ENCODE peak calls at places on chromosome 14, in nine cellular contexts. One of them, this sample, is unnamed.

GRCh38 chr14:22664261-22664660 is 20.1 kb upstream of the OR6J1 start:
- DNase-seq in hepatocyte: peak; percentile 48
- DNase-seq in GM23338: no peak
- DNase-seq in HepG2: peak; percentile 58
- DNase-seq in DND-41: no peak
- DNase-seq in neural progenitor cell: no peak
- DNase-seq in HCT116: no peak
- DNase-seq in H1: no peak
- DNase-seq in astrocyte: no peak
- DNase-seq in this sample: no peak

GRCh38 chr14:90513151-90514014 is 116.6 kb downstream of the CALM1 start:
- DNase-seq in H1: no peak
- DNase-seq in DND-41: no peak
- DNase-seq in astrocyte: no peak
- DNase-seq in HepG2: peak; percentile 93
- DNase-seq in neural progenitor cell: peak; percentile 71
- DNase-seq in GM23338: peak; percentile 75
- DNase-seq in hepatocyte: peak; percentile 91
- DNase-seq in HCT116: no peak
- DNase-seq in this sample: peak; percentile 81

GRCh38 chr14:63928744-63929174 is 76.0 kb downstream of the SYNE2 start:
- DNase-seq in HCT116: no peak
- DNase-seq in neural progenitor cell: no peak
- DNase-seq in GM23338: no peak
- DNase-seq in hepatocyte: no peak
- DNase-seq in DND-41: no peak
- DNase-seq in astrocyte: peak; percentile 4
- DNase-seq in HepG2: no peak
- DNase-seq in H1: no peak
- DNase-seq in this sample: no peak

GRCh38 chr14:60090864-60091519 is 731 bp upstream of the PCNX4 start:
- DNase-seq in H1: no peak
- DNase-seq in hepatocyte: peak; percentile 61
- DNase-seq in GM23338: peak; percentile 32
- DNase-seq in HCT116: peak; percentile 37
- DNase-seq in astrocyte: peak; percentile 71
- DNase-seq in DND-41: peak; percentile 41
- DNase-seq in HepG2: no peak
- DNase-seq in neural progenitor cell: peak; percentile 49
- DNase-seq in this sample: peak; percentile 52

GRCh38 chr14:100072783-100073346 is 7.6 kb downstream of the EVL start:
- DNase-seq in neural progenitor cell: no peak
- DNase-seq in astrocyte: no peak
- DNase-seq in HepG2: no peak
- DNase-seq in HCT116: peak; percentile 13
- DNase-seq in GM23338: peak; percentile 24
- DNase-seq in hepatocyte: no peak
- DNase-seq in H1: no peak
- DNase-seq in DND-41: peak; percentile 74
- DNase-seq in this sample: peak; percentile 60

GRCh38 chr14:74525361-74525851 is 31.8 kb downstream of the ISCA2 start:
- DNase-seq in neural progenitor cell: no peak
- DNase-seq in GM23338: no peak
- DNase-seq in H1: no peak
- DNase-seq in DND-41: no peak
- DNase-seq in hepatocyte: no peak
- DNase-seq in HCT116: no peak
- DNase-seq in astrocyte: peak; percentile 35
- DNase-seq in HepG2: no peak
- DNase-seq in this sample: no peak

GRCh38 chr14:40629144-40629543 is 977.5 kb upstream of the LRFN5 start:
- DNase-seq in HCT116: no peak
- DNase-seq in H1: no peak
- DNase-seq in GM23338: no peak
- DNase-seq in hepatocyte: no peak
- DNase-seq in HepG2: no peak
- DNase-seq in astrocyte: no peak
- DNase-seq in neural progenitor cell: no peak
- DNase-seq in DND-41: no peak
- DNase-seq in this sample: no peak

GRCh38 chr14:99120147-99121026 is 151.6 kb downstream of the BCL11B start:
- DNase-seq in astrocyte: no peak
- DNase-seq in GM23338: no peak
- DNase-seq in hepatocyte: no peak
- DNase-seq in DND-41: no peak
- DNase-seq in HepG2: no peak
- DNase-seq in HCT116: no peak
- DNase-seq in H1: no peak
- DNase-seq in neural progenitor cell: no peak
- DNase-seq in this sample: no peak

GRCh38 chr14:77474763-77475162 is 16.9 kb downstream of the AHSA1 start:
- DNase-seq in HepG2: no peak
- DNase-seq in neural progenitor cell: no peak
- DNase-seq in H1: no peak
- DNase-seq in astrocyte: no peak
- DNase-seq in GM23338: no peak
- DNase-seq in HCT116: no peak
- DNase-seq in hepatocyte: no peak
- DNase-seq in DND-41: no peak
- DNase-seq in this sample: no peak

GRCh38 chr14:97331058-97331457 is 533.9 kb downstream of the VRK1 start:
- DNase-seq in DND-41: peak; percentile 22
- DNase-seq in hepatocyte: no peak
- DNase-seq in astrocyte: no peak
- DNase-seq in HCT116: no peak
- DNase-seq in H1: no peak
- DNase-seq in neural progenitor cell: no peak
- DNase-seq in GM23338: no peak
- DNase-seq in HepG2: no peak
- DNase-seq in this sample: no peak

GRCh38 chr14:24681056-24681455 is 47.1 kb upstream of the GZMB start:
- DNase-seq in GM23338: no peak
- DNase-seq in HepG2: no peak
- DNase-seq in HCT116: no peak
- DNase-seq in astrocyte: no peak
- DNase-seq in DND-41: no peak
- DNase-seq in hepatocyte: no peak
- DNase-seq in neural progenitor cell: no peak
- DNase-seq in H1: no peak
- DNase-seq in this sample: no peak

GRCh38 chr14:69312608-69313007 is 52.6 kb downstream of the GALNT16 start:
- DNase-seq in hepatocyte: no peak
- DNase-seq in astrocyte: no peak
- DNase-seq in GM23338: no peak
- DNase-seq in DND-41: no peak
- DNase-seq in HepG2: no peak
- DNase-seq in HCT116: no peak
- DNase-seq in H1: no peak
- DNase-seq in neural progenitor cell: no peak
- DNase-seq in this sample: no peak

GRCh38 chr14:56482306-56482705 is 97.3 kb upstream of the TMEM260 start:
- DNase-seq in hepatocyte: peak; percentile 22
- DNase-seq in H1: peak; percentile 15
- DNase-seq in neural progenitor cell: peak; percentile 76
- DNase-seq in GM23338: peak; percentile 86
- DNase-seq in HCT116: peak; percentile 28
- DNase-seq in DND-41: peak; percentile 46
- DNase-seq in HepG2: no peak
- DNase-seq in astrocyte: no peak
- DNase-seq in this sample: no peak

GRCh38 chr14:30162066-30162465 is 234.4 kb upstream of the PRKD1 start:
- DNase-seq in HCT116: no peak
- DNase-seq in astrocyte: peak; percentile 55
- DNase-seq in neural progenitor cell: no peak
- DNase-seq in HepG2: no peak
- DNase-seq in hepatocyte: no peak
- DNase-seq in H1: no peak
- DNase-seq in DND-41: no peak
- DNase-seq in GM23338: no peak
- DNase-seq in this sample: no peak

DNA sequence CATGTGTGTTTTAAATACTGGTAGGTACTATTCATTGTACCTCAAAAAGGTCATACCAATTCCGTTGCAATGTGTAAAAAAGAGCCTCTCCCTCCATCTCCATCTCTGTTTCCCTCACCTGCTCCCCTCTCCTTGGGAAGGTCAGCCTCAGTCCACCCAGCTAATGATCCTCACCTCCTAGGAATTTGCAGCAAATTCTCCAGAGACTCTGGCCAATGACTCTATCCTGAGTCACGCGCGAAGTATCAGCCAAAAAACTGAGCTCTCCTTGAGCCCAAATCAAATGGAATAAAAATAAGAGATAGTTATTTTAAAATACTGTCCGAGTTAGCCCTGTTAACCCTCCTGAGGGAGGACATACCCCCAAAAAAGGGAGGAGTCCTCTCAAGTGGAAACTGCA is 148.4 kb downstream of the DPF3 start:
- DNase-seq in hepatocyte: no peak
- DNase-seq in HCT116: no peak
- DNase-seq in DND-41: no peak
- DNase-seq in H1: no peak
- DNase-seq in neural progenitor cell: no peak
- DNase-seq in HepG2: no peak
- DNase-seq in GM23338: no peak
- DNase-seq in astrocyte: peak; percentile 86
- DNase-seq in this sample: peak; percentile 79
- H2AFZ ChIP-seq in hepatocyte: no peak overlapping the region
- H2AFZ ChIP-seq in HCT116: no peak overlapping the region
- H2AFZ ChIP-seq in DND-41: no peak overlapping the region
- H2AFZ ChIP-seq in H1: no peak overlapping the region
- H2AFZ ChIP-seq in neural progenitor cell: no peak overlapping the region
- H2AFZ ChIP-seq in HepG2: no peak overlapping the region
- H2AFZ ChIP-seq in GM23338: no peak overlapping the region
- H2AFZ ChIP-seq in astrocyte: no peak overlapping the region
- H2AFZ ChIP-seq in this sample: no peak overlapping the region

DNA sequence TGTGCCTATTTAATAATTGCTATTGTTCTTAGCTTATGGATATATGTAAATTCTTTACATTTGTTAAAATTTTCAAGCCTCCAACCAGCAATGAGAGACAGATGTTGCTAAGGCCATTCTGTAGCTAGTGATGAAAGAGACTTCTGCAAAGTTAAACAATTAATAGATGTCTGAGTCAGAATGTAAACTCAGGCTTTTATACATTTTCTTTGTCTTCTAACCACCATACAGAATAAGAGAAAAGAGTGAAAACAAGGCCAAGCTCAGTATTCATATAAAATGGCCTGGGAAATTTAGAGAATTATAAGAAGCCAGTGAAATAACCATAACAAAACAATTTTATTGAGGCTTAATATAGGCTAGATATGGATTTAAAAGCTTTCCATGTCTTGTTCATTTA is 1102.3 kb upstream of the SEL1L start:
- DNase-seq in hepatocyte: no peak
- DNase-seq in H1: no peak
- DNase-seq in astrocyte: no peak
- DNase-seq in HCT116: no peak
- DNase-seq in HepG2: no peak
- DNase-seq in neural progenitor cell: no peak
- DNase-seq in GM23338: no peak
- DNase-seq in DND-41: no peak
- DNase-seq in this sample: no peak
- H3K27ac ChIP-seq in hepatocyte: no peak overlapping the region
- H3K27ac ChIP-seq in H1: no peak overlapping the region
- H3K27ac ChIP-seq in astrocyte: no peak overlapping the region
- H3K27ac ChIP-seq in HCT116: no peak overlapping the region
- H3K27ac ChIP-seq in HepG2: no peak overlapping the region
- H3K27ac ChIP-seq in neural progenitor cell: no peak overlapping the region
- H3K27ac ChIP-seq in GM23338: no peak overlapping the region
- H3K27ac ChIP-seq in DND-41: no peak overlapping the region
- H3K27ac ChIP-seq in this sample: no peak overlapping the region

GRCh38 chr14:104752735-104753527 is at the start of gene SIVA1:
- DNase-seq in H1: peak; percentile 95
- DNase-seq in HepG2: peak; percentile 97
- DNase-seq in hepatocyte: peak; percentile 99
- DNase-seq in HCT116: peak; percentile 98
- DNase-seq in DND-41: peak; percentile 100
- DNase-seq in GM23338: peak; percentile 100
- DNase-seq in neural progenitor cell: peak; percentile 100
- DNase-seq in astrocyte: peak; percentile 97
- DNase-seq in this sample: peak; percentile 99
- TF ChIP-seq CTCF in H1: no peak
- TF ChIP-seq CTCF in HepG2: no peak
- TF ChIP-seq CTCF in hepatocyte: no peak
- TF ChIP-seq CTCF in HCT116: no peak
- TF ChIP-seq CTCF in DND-41: no peak
- TF ChIP-seq CTCF in GM23338: no peak
- TF ChIP-seq CTCF in neural progenitor cell: no peak
- TF ChIP-seq CTCF in astrocyte: no peak
- TF ChIP-seq CTCF in this sample: no peak

GRCh38 chr14:55116246-55117030 is 12.6 kb upstream of the LGALS3 start:
- DNase-seq in GM23338: no peak
- DNase-seq in HCT116: no peak
- DNase-seq in astrocyte: no peak
- DNase-seq in H1: no peak
- DNase-seq in HepG2: peak; percentile 63
- DNase-seq in neural progenitor cell: no peak
- DNase-seq in DND-41: no peak
- DNase-seq in hepatocyte: no peak
- DNase-seq in this sample: no peak

GRCh38 chr14:55115861-55116245 is 13.2 kb upstream of the LGALS3 start:
- DNase-seq in HCT116: no peak
- DNase-seq in GM23338: no peak
- DNase-seq in neural progenitor cell: no peak
- DNase-seq in HepG2: no peak
- DNase-seq in hepatocyte: no peak
- DNase-seq in H1: no peak
- DNase-seq in astrocyte: no peak
- DNase-seq in DND-41: no peak
- DNase-seq in this sample: no peak

GRCh38 chr14:55115433-55115832 is 13.6 kb upstream of the LGALS3 start:
- DNase-seq in DND-41: no peak
- DNase-seq in neural progenitor cell: no peak
- DNase-seq in GM23338: no peak
- DNase-seq in HCT116: no peak
- DNase-seq in astrocyte: no peak
- DNase-seq in hepatocyte: no peak
- DNase-seq in HepG2: no peak
- DNase-seq in H1: no peak
- DNase-seq in this sample: no peak

GRCh38 chr14:55118761-55119160 is 10.3 kb upstream of the LGALS3 start:
- DNase-seq in GM23338: no peak
- DNase-seq in HepG2: no peak
- DNase-seq in astrocyte: no peak
- DNase-seq in HCT116: no peak
- DNase-seq in DND-41: no peak
- DNase-seq in H1: no peak
- DNase-seq in hepatocyte: no peak
- DNase-seq in neural progenitor cell: no peak
- DNase-seq in this sample: no peak

DNA sequence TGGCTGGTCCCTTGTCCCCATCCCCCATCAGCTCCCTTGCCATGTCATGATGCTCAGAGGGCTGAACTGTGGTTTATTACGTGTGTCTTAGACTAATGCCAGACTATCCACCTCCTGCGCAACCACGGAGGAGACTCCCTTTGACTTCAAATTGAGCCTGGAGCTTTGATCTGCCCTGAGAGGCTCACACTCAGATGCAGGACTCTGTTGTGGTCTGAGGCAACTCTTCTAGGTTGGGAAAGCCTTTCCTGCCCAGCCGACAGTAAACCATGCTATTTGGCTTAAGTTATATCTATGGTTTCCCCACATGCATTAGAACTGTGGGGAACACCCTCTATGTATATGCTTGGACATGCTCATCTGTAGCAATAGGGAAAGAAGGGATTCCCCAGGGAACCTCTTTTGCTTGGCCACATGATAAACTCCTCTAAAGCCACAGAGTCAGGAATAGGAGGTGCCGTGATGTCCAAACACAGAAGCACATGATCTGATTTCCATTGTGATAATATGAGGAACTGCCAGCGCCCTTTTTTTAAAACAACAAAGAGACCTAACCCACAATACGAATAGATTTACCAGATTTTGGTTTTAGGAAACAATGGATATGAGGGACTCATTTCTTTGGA is 11.1 kb upstream of the LGALS3 start:
- DNase-seq in neural progenitor cell: no peak
- DNase-seq in astrocyte: peak; percentile 49
- DNase-seq in H1: no peak
- DNase-seq in HepG2: no peak
- DNase-seq in DND-41: peak; percentile 39
- DNase-seq in HCT116: no peak
- DNase-seq in hepatocyte: no peak
- DNase-seq in GM23338: no peak
- DNase-seq in this sample: peak; percentile 69
- H2AFZ ChIP-seq in neural progenitor cell: no peak overlapping the region
- H2AFZ ChIP-seq in astrocyte: peak overlapping the region; percentile 34
- H2AFZ ChIP-seq in H1: no peak overlapping the region
- H2AFZ ChIP-seq in HepG2: no peak overlapping the region
- H2AFZ ChIP-seq in DND-41: no peak overlapping the region
- H2AFZ ChIP-seq in HCT116: no peak overlapping the region
- H2AFZ ChIP-seq in hepatocyte: no peak overlapping the region
- H2AFZ ChIP-seq in GM23338: peak overlapping the region; percentile 69
- H2AFZ ChIP-seq in this sample: peak overlapping the region; percentile 53

This sample was measured in mammary epithelial cell.